ENCODE peak calls at places on chromosomes 7 and 10, in seven cellular contexts. F is activated T-helper 1 cell treated with anti-CD3 and anti-CD28 coated beads, Interleukin-12 subunit alpha, Interleukin-12 subunit beta, Interleukin-2, Interleukin-4 antibody, amounts not matched to agents 30 ng/mL and 10 ng/mL and 1 ng/mL, durations not matched to agents 14 hours and 24 hours and 36 hours; O is Right ventricle myocardium superior; E is activated CD4-positive, alpha-beta T cell treated with anti-CD3 and anti-CD28 coated beads, Interleukin-2, amount 50 U/mL, for 48 hours; R is PC-9; H is colonic mucosa; I is lower lobe of right lung. D is an unnamed sample.

GRCh38 chr10:106615081-106615480 is 549.4 kb downstream of the SORCS1 start:
- DNase-seq in F (no peak), O (no peak), E (no peak), R (no peak), H (no peak), I (no peak), D (no peak)

GRCh38 chr7:81725003-81725402 is 44.8 kb downstream of the HGF start:
- DNase-seq in F (no peak), O (no peak), E (no peak), R (no peak), H (no peak), I (no peak), D (no peak)

GRCh38 chr10:77939561-77940001 is 13.0 kb upstream of the DLG5 start:
- DNase-seq in F (no peak), O (peak), E (no peak), R (no peak), H (peak), I (no peak), D (no peak)

GRCh38 chr7:30562909-30563308 is 31.8 kb upstream of the GARS1 start:
- DNase-seq in F (no peak), O (no peak), E (no peak), R (no peak), H (no peak), I (no peak), D (no peak)

GRCh38 chr10:96921655-96922054 is 89.6 kb downstream of the LCOR start:
- DNase-seq in F (no peak), O (no peak), E (no peak), R (no peak), H (no peak), I (no peak), D (no peak)

GRCh38 chr7:151228024-151228866 is 1.2 kb upstream of the ABCF2 start:
- DNase-seq in F (no peak), O (no peak), E (no peak), R (no peak), H (peak), I (no peak), D (no peak)

GRCh38 chr10:92755725-92756124 is 66.0 kb downstream of the HHEX start:
- DNase-seq in F (no peak), O (no peak), E (no peak), R (no peak), H (no peak), I (no peak), D (no peak)

GRCh38 chr7:43467846-43468245 is 115.1 kb upstream of the STK17A start:
- DNase-seq in F (no peak), O (no peak), E (no peak), R (no peak), H (no peak), I (no peak), D (no peak)

GRCh38 chr7:27124096-27124978 is 6.2 kb downstream of the HOXA4 start:
- DNase-seq in F (no peak), O (no peak), E (no peak), R (no peak), H (peak), I (no peak), D (peak)

GRCh38 chr7:3282457-3282856 is 18.6 kb upstream of the SDK1 start:
- DNase-seq in F (no peak), O (no peak), E (no peak), R (no peak), H (peak), I (no peak), D (no peak)

GRCh38 chr7:99469381-99470065 is 3.2 kb upstream of the ZNF789 start:
- DNase-seq in F (no peak), O (no peak), E (no peak), R (no peak), H (no peak), I (peak), D (no peak)

GRCh38 chr7:99357701-99358490 is 16.6 kb upstream of the ARPC1B start:
- DNase-seq in F (no peak), O (no peak), E (no peak), R (no peak), H (no peak), I (no peak), D (no peak)

GRCh38 chr10:74593470-74593869 is 232.9 kb upstream of the KAT6B start:
- DNase-seq in F (no peak), O (no peak), E (no peak), R (no peak), H (no peak), I (no peak), D (no peak)

GRCh38 chr7:74289018-74289659 is at the start of gene CLIP2:
- DNase-seq in F (peak), O (peak), E (peak), R (peak), H (peak), I (peak), D (peak)

GRCh38 chr10:3625959-3626751 is 158.9 kb downstream of the KLF6 start:
- DNase-seq in F (no peak), O (no peak), E (no peak), R (no peak), H (no peak), I (no peak), D (no peak)

GRCh38 chr7:155533827-155534690 is 12.3 kb downstream of the CNPY1 start:
- DNase-seq in F (no peak), O (no peak), E (peak), R (no peak), H (no peak), I (no peak), D (no peak)

GRCh38 chr7:7216279-7216678 is 33.9 kb downstream of the C1GALT1 start:
- DNase-seq in F (no peak), O (no peak), E (no peak), R (no peak), H (no peak), I (no peak), D (no peak)

GRCh38 chr10:43305881-43306280 is 39.0 kb upstream of the RASGEF1A start:
- DNase-seq in F (no peak), O (no peak), E (no peak), R (no peak), H (no peak), I (no peak), D (no peak)

GRCh38 chr7:37081436-37081835 is 357.1 kb upstream of the AOAH start:
- DNase-seq in F (no peak), O (no peak), E (peak), R (peak), H (peak), I (no peak), D (no peak)

GRCh38 chr7:142485617-142486226 is 227.9 kb upstream of the PRSS58 start:
- DNase-seq in F (no peak), O (no peak), E (peak), R (no peak), H (no peak), I (no peak), D (no peak)

GRCh38 chr7:51268859-51269258 is 47.8 kb downstream of the COBL start:
- DNase-seq in F (no peak), O (no peak), E (no peak), R (no peak), H (no peak), I (no peak), D (no peak)

GRCh38 chr7:50508471-50508943 is 56.7 kb downstream of the DDC start:
- DNase-seq in F (no peak), O (no peak), E (no peak), R (no peak), H (no peak), I (no peak), D (no peak)

GRCh38 chr10:132179551-132180392 is 7.0 kb upstream of the DPYSL4 start:
- DNase-seq in F (no peak), O (peak), E (no peak), R (no peak), H (no peak), I (no peak), D (no peak)

GRCh38 chr7:134701272-134701671 is 54.6 kb downstream of the BPGM start:
- DNase-seq in F (no peak), O (no peak), E (no peak), R (no peak), H (no peak), I (no peak), D (no peak)

GRCh38 chr7:128740996-128741395 is 1.8 kb downstream of the CALU start:
- DNase-seq in F (no peak), O (no peak), E (no peak), R (no peak), H (no peak), I (no peak), D (no peak)

GRCh38 chr7:129840757-129841156 is 112.0 kb downstream of the UBE2H start:
- DNase-seq in F (no peak), O (no peak), E (no peak), R (no peak), H (no peak), I (no peak), D (no peak)

GRCh38 chr7:116446179-116446855 is 53.2 kb upstream of the CAV2 start:
- DNase-seq in F (no peak), O (no peak), E (no peak), R (no peak), H (no peak), I (no peak), D (no peak)

D was measured in coronary artery.